ENCODE peak calls at places on chromosomes 7 and 10, in six cellular contexts. One of them, this sample, is unnamed.

GRCh38 chr7:158285383-158285770 is 302.2 kb downstream of the PTPRN2 start:
- DNase-seq in endothelial cell: no peak
- DNase-seq in PC-3: no peak
- DNase-seq in thoracic aorta: no peak
- DNase-seq in progenitor cell of endocrine pancreas: no peak
- DNase-seq in cardiac muscle cell: no peak
- DNase-seq in this sample: no peak

GRCh38 chr7:108016841-108017775 is 14.1 kb upstream of the LAMB1 start:
- DNase-seq in endothelial cell: no peak
- DNase-seq in PC-3: peak; percentile 75
- DNase-seq in thoracic aorta: no peak
- DNase-seq in progenitor cell of endocrine pancreas: no peak
- DNase-seq in cardiac muscle cell: peak; percentile 56
- DNase-seq in this sample: no peak

GRCh38 chr10:34348917-34349509 is 466.1 kb downstream of the PARD3 start:
- DNase-seq in endothelial cell: no peak
- DNase-seq in PC-3: no peak
- DNase-seq in thoracic aorta: no peak
- DNase-seq in progenitor cell of endocrine pancreas: no peak
- DNase-seq in cardiac muscle cell: no peak
- DNase-seq in this sample: no peak

GRCh38 chr7:73811760-73812168 is 19.0 kb upstream of the CLDN4 start:
- DNase-seq in endothelial cell: peak; percentile 72
- DNase-seq in PC-3: peak; percentile 84
- DNase-seq in thoracic aorta: no peak
- DNase-seq in progenitor cell of endocrine pancreas: peak; percentile 60
- DNase-seq in cardiac muscle cell: peak; percentile 69
- DNase-seq in this sample: peak; percentile 72

GRCh38 chr10:109978481-109978880 is 29.3 kb upstream of the ADD3 start:
- DNase-seq in endothelial cell: peak; percentile 65
- DNase-seq in PC-3: peak; percentile 48
- DNase-seq in thoracic aorta: no peak
- DNase-seq in progenitor cell of endocrine pancreas: no peak
- DNase-seq in cardiac muscle cell: peak; percentile 83
- DNase-seq in this sample: no peak

GRCh38 chr10:20890009-20890408 is 7.1 kb downstream of the NEBL start:
- DNase-seq in endothelial cell: no peak
- DNase-seq in PC-3: no peak
- DNase-seq in thoracic aorta: no peak
- DNase-seq in progenitor cell of endocrine pancreas: no peak
- DNase-seq in cardiac muscle cell: peak; percentile 52
- DNase-seq in this sample: no peak

GRCh38 chr7:111047595-111047994 is 43.3 kb upstream of the LRRN3 start:
- DNase-seq in endothelial cell: no peak
- DNase-seq in PC-3: no peak
- DNase-seq in thoracic aorta: no peak
- DNase-seq in progenitor cell of endocrine pancreas: no peak
- DNase-seq in cardiac muscle cell: no peak
- DNase-seq in this sample: no peak

GRCh38 chr7:100035865-100036264 is 13.7 kb upstream of the ZSCAN21 start:
- DNase-seq in endothelial cell: no peak
- DNase-seq in PC-3: no peak
- DNase-seq in thoracic aorta: no peak
- DNase-seq in progenitor cell of endocrine pancreas: no peak
- DNase-seq in cardiac muscle cell: no peak
- DNase-seq in this sample: no peak

GRCh38 chr7:40232242-40232929 is 97.6 kb downstream of the SUGCT start:
- DNase-seq in endothelial cell: peak; percentile 29
- DNase-seq in PC-3: peak; percentile 77
- DNase-seq in thoracic aorta: no peak
- DNase-seq in progenitor cell of endocrine pancreas: no peak
- DNase-seq in cardiac muscle cell: peak; percentile 86
- DNase-seq in this sample: peak; percentile 8

GRCh38 chr10:72058989-72059842 is 29.1 kb downstream of the SPOCK2 start:
- DNase-seq in endothelial cell: no peak
- DNase-seq in PC-3: no peak
- DNase-seq in thoracic aorta: no peak
- DNase-seq in progenitor cell of endocrine pancreas: no peak
- DNase-seq in cardiac muscle cell: no peak
- DNase-seq in this sample: no peak

GRCh38 chr10:44960482-44961230 is 1.1 kb downstream of the RASSF4 start:
- DNase-seq in endothelial cell: no peak
- DNase-seq in PC-3: no peak
- DNase-seq in thoracic aorta: no peak
- DNase-seq in progenitor cell of endocrine pancreas: no peak
- DNase-seq in cardiac muscle cell: no peak
- DNase-seq in this sample: no peak

GRCh38 chr7:128108129-128108528 is 76.9 kb upstream of the LRRC4 start:
- DNase-seq in endothelial cell: no peak
- DNase-seq in PC-3: no peak
- DNase-seq in thoracic aorta: no peak
- DNase-seq in progenitor cell of endocrine pancreas: no peak
- DNase-seq in cardiac muscle cell: no peak
- DNase-seq in this sample: no peak

GRCh38 chr10:119538632-119539358 is 3.7 kb downstream of the RGS10 start:
- DNase-seq in endothelial cell: no peak
- DNase-seq in PC-3: peak; percentile 31
- DNase-seq in thoracic aorta: no peak
- DNase-seq in progenitor cell of endocrine pancreas: no peak
- DNase-seq in cardiac muscle cell: no peak
- DNase-seq in this sample: no peak

GRCh38 chr7:135712182-135712782 is 15.7 kb downstream of the SLC13A4 start:
- DNase-seq in endothelial cell: no peak
- DNase-seq in PC-3: no peak
- DNase-seq in thoracic aorta: no peak
- DNase-seq in progenitor cell of endocrine pancreas: no peak
- DNase-seq in cardiac muscle cell: no peak
- DNase-seq in this sample: no peak

DNA sequence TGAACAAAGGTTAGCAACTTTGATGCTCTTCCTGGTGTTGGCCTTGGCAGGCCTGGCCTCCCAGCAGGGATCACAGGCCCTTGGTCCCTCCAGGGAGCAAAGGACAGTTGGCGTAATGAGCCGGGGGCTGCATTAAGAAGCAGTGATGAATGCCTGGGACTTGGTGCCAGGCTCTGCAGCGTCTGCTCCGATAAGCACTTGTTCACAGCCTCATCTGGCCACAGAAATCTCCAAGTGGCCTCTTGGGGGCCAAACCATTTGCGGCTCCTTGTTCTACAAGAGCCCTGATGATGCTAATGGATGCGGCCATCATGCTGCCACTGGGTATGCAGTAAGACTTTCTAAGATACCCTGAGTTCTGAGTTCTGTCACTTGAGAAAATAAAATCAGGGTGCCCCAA is 31.8 kb downstream of the CRHR2 start:
- DNase-seq in endothelial cell: no peak
- DNase-seq in PC-3: no peak
- DNase-seq in thoracic aorta: no peak
- DNase-seq in progenitor cell of endocrine pancreas: no peak
- DNase-seq in cardiac muscle cell: no peak
- DNase-seq in this sample: no peak
- TF ChIP-seq CTCF in endothelial cell: no peak
- TF ChIP-seq CTCF in PC-3: no peak
- TF ChIP-seq CTCF in thoracic aorta: no peak
- TF ChIP-seq CTCF in progenitor cell of endocrine pancreas: no peak
- TF ChIP-seq CTCF in cardiac muscle cell: no peak
- TF ChIP-seq CTCF in this sample: no peak

GRCh38 chr10:12980713-12981306 is 20.7 kb downstream of the CCDC3 start:
- DNase-seq in endothelial cell: no peak
- DNase-seq in PC-3: no peak
- DNase-seq in thoracic aorta: no peak
- DNase-seq in progenitor cell of endocrine pancreas: no peak
- DNase-seq in cardiac muscle cell: peak; percentile 34
- DNase-seq in this sample: no peak
- TF ChIP-seq CTCF in endothelial cell: no peak
- TF ChIP-seq CTCF in PC-3: no peak
- TF ChIP-seq CTCF in thoracic aorta: no peak
- TF ChIP-seq CTCF in progenitor cell of endocrine pancreas: no peak
- TF ChIP-seq CTCF in cardiac muscle cell: no peak
- TF ChIP-seq CTCF in this sample: no peak

GRCh38 chr7:103143865-103144264 is 5.0 kb downstream of the NAPEPLD start:
- DNase-seq in endothelial cell: no peak
- DNase-seq in PC-3: no peak
- DNase-seq in thoracic aorta: no peak
- DNase-seq in progenitor cell of endocrine pancreas: no peak
- DNase-seq in cardiac muscle cell: no peak
- DNase-seq in this sample: no peak

GRCh38 chr7:103148994-103149807 is at the start of gene NAPEPLD:
- DNase-seq in endothelial cell: peak; percentile 81
- DNase-seq in PC-3: peak; percentile 83
- DNase-seq in thoracic aorta: peak; percentile 68
- DNase-seq in progenitor cell of endocrine pancreas: peak; percentile 63
- DNase-seq in cardiac muscle cell: peak; percentile 94
- DNase-seq in this sample: peak; percentile 80

GRCh38 chr7:103149808-103150180 is 895 bp upstream of the NAPEPLD start:
- DNase-seq in endothelial cell: no peak
- DNase-seq in PC-3: no peak
- DNase-seq in thoracic aorta: no peak
- DNase-seq in progenitor cell of endocrine pancreas: no peak
- DNase-seq in cardiac muscle cell: no peak
- DNase-seq in this sample: no peak

GRCh38 chr7:103150192-103150591 is 1.3 kb upstream of the NAPEPLD start:
- DNase-seq in endothelial cell: no peak
- DNase-seq in PC-3: peak; percentile 36
- DNase-seq in thoracic aorta: no peak
- DNase-seq in progenitor cell of endocrine pancreas: no peak
- DNase-seq in cardiac muscle cell: no peak
- DNase-seq in this sample: no peak

GRCh38 chr7:103148131-103148993 is 537 bp downstream of the NAPEPLD start:
- DNase-seq in endothelial cell: no peak
- DNase-seq in PC-3: peak; percentile 45
- DNase-seq in thoracic aorta: no peak
- DNase-seq in progenitor cell of endocrine pancreas: no peak
- DNase-seq in cardiac muscle cell: peak; percentile 12
- DNase-seq in this sample: no peak
- TF ChIP-seq CTCF in endothelial cell: no peak
- TF ChIP-seq CTCF in PC-3: no peak
- TF ChIP-seq CTCF in thoracic aorta: no peak
- TF ChIP-seq CTCF in progenitor cell of endocrine pancreas: no peak
- TF ChIP-seq CTCF in cardiac muscle cell: no peak
- TF ChIP-seq CTCF in this sample: no peak

DNA sequence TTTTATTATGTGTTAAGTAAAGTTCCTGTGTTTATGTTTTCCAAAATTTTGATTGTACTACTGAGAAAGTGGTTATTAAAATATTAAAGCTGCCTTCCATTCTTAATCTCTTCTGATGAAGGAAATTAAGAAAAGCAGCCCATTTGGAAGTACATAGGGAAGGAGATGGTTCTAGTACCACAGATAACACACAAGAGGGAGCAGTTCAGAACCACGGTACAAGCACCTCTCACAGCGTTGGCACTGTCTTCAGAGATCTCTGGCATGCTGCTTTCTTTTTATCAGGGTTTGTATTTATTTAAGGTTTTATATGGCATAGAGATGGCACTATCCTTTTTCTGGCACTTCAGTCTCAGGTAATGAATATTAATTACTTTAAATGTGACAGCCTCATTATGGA is 111.6 kb downstream of the PHTF2 start:
- DNase-seq in endothelial cell: no peak
- DNase-seq in PC-3: no peak
- DNase-seq in thoracic aorta: no peak
- DNase-seq in progenitor cell of endocrine pancreas: no peak
- DNase-seq in cardiac muscle cell: no peak
- DNase-seq in this sample: no peak
- TF ChIP-seq CTCF in endothelial cell: no peak
- TF ChIP-seq CTCF in PC-3: no peak
- TF ChIP-seq CTCF in thoracic aorta: no peak
- TF ChIP-seq CTCF in progenitor cell of endocrine pancreas: no peak
- TF ChIP-seq CTCF in cardiac muscle cell: peak; percentile 3
- TF ChIP-seq CTCF in this sample: no peak

DNA sequence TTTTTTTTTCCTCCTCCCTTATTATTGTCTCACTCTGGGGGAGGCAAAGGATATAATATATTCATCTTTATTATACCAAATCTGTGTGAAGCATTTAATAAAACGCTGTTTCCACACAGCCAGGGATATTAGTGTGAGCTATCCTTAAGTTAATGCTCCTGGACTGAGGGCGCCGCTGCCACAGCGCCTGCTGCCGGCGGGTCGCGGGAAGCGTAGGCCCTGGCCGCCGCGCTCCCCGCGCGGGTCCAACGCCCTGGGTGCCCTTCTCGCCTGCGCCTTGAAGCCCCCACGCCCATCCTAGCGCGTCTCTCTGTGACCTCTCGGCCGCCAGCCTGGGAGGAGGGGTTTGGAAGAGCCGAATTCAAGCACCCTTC is 9.5 kb upstream of the LBX1 start:
- DNase-seq in endothelial cell: peak; percentile 66
- DNase-seq in PC-3: peak; percentile 38
- DNase-seq in thoracic aorta: no peak
- DNase-seq in progenitor cell of endocrine pancreas: no peak
- DNase-seq in cardiac muscle cell: peak; percentile 32
- DNase-seq in this sample: peak; percentile 62
- TF ChIP-seq CTCF in endothelial cell: peak; percentile 56
- TF ChIP-seq CTCF in PC-3: peak; percentile 81
- TF ChIP-seq CTCF in thoracic aorta: peak; percentile 18
- TF ChIP-seq CTCF in progenitor cell of endocrine pancreas: peak; percentile 89
- TF ChIP-seq CTCF in cardiac muscle cell: peak; percentile 89
- TF ChIP-seq CTCF in this sample: peak; percentile 89

GRCh38 chr10:70335246-70335613 is 47.2 kb downstream of the LRRC20 start:
- DNase-seq in endothelial cell: no peak
- DNase-seq in PC-3: no peak
- DNase-seq in thoracic aorta: no peak
- DNase-seq in progenitor cell of endocrine pancreas: no peak
- DNase-seq in cardiac muscle cell: peak; percentile 40
- DNase-seq in this sample: no peak

GRCh38 chr10:70331160-70331485 is 47.3 kb upstream of the NPFFR1 start:
- DNase-seq in endothelial cell: no peak
- DNase-seq in PC-3: no peak
- DNase-seq in thoracic aorta: no peak
- DNase-seq in progenitor cell of endocrine pancreas: no peak
- DNase-seq in cardiac muscle cell: no peak
- DNase-seq in this sample: no peak

GRCh38 chr10:70331486-70332268 is 47.9 kb upstream of the NPFFR1 start:
- DNase-seq in endothelial cell: no peak
- DNase-seq in PC-3: peak; percentile 99
- DNase-seq in thoracic aorta: peak; percentile 33
- DNase-seq in progenitor cell of endocrine pancreas: no peak
- DNase-seq in cardiac muscle cell: peak; percentile 96
- DNase-seq in this sample: no peak

GRCh38 chr10:70334526-70335245 is 47.7 kb downstream of the LRRC20 start:
- DNase-seq in endothelial cell: no peak
- DNase-seq in PC-3: no peak
- DNase-seq in thoracic aorta: no peak
- DNase-seq in progenitor cell of endocrine pancreas: no peak
- DNase-seq in cardiac muscle cell: no peak
- DNase-seq in this sample: no peak

DNA sequence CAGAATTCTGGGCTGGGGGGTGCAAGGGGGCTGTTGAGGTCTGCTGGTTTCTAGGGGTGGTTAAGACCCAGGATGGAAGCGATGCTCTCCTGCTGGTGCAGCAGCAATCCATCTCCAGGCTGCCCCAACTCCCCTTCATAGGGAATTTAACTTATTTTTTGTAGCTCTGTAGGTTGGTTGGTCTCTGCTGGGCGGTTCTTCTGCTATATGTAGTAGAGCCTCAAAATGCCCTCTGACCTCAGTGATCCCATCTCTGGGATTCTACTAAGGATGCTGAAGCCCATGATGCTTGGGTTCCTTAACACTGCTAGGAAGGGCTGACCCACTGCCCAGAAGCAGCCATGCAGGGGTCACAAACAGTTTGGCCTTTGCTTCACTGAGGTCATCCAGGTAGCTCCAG is 49.2 kb downstream of the LRRC20 start:
- DNase-seq in endothelial cell: no peak
- DNase-seq in PC-3: no peak
- DNase-seq in thoracic aorta: no peak
- DNase-seq in progenitor cell of endocrine pancreas: no peak
- DNase-seq in cardiac muscle cell: no peak
- DNase-seq in this sample: no peak
- TF ChIP-seq CTCF in endothelial cell: no peak
- TF ChIP-seq CTCF in PC-3: no peak
- TF ChIP-seq CTCF in thoracic aorta: no peak
- TF ChIP-seq CTCF in progenitor cell of endocrine pancreas: no peak
- TF ChIP-seq CTCF in cardiac muscle cell: no peak
- TF ChIP-seq CTCF in this sample: no peak